ENCODE peak calls at places on chromosomes 11 and 22, in ten cellular contexts. U is ovary, R is A549, W is vagina, Q is fibroblast of lung, M is PC-3, C is kidney epithelial cell, S is Peyer's patch, H is IMR-90, G is tibial artery. X is an unnamed sample.

GRCh38 chr11:117375960-117376359 is 48.3 kb downstream of the CEP164 start:
- DNase-seq in U (no peak), R (no peak), W (no peak), Q (no peak), M (no peak), C (no peak), S (no peak), H (no peak), G (no peak), X (no peak)

GRCh38 chr11:34345991-34346480 is 11.8 kb downstream of the ABTB2 start:
- DNase-seq in U (no peak), R (no peak), W (peak; percentile 75), Q (peak; percentile 50), M (no peak), C (no peak), S (no peak), H (peak; percentile 24), G (peak; percentile 60), X (no peak)

GRCh38 chr11:7512525-7513209 is 1.1 kb upstream of the PPFIBP2 start:
- DNase-seq in U (peak; percentile 83), R (no peak), W (no peak), Q (peak; percentile 49), M (no peak), C (no peak), S (peak; percentile 83), H (no peak), G (peak; percentile 91), X (no peak)

GRCh38 chr22:22742641-22743040 is 98.2 kb downstream of the GGTLC2 start:
- DNase-seq in U (no peak), R (no peak), W (no peak), Q (no peak), M (no peak), C (no peak), S (no peak), H (no peak), G (no peak), X (no peak)

GRCh38 chr11:134412508-134413333 is 679 bp upstream of the B3GAT1 start:
- DNase-seq in U (peak; percentile 44), R (no peak), W (no peak), Q (no peak), M (no peak), C (no peak), S (no peak), H (no peak), G (no peak), X (no peak)

GRCh38 chr11:13076961-13077360 is 67.8 kb downstream of the RASSF10 start:
- DNase-seq in U (no peak), R (no peak), W (peak; percentile 67), Q (no peak), M (peak; percentile 60), C (no peak), S (no peak), H (no peak), G (no peak), X (no peak)

GRCh38 chr11:93567406-93567819 is 24.2 kb upstream of the SMCO4 start:
- DNase-seq in U (peak; percentile 45), R (no peak), W (no peak), Q (peak; percentile 67), M (peak; percentile 67), C (no peak), S (no peak), H (no peak), G (peak; percentile 82), X (no peak)

GRCh38 chr22:24592846-24593809 is at the start of gene LRRC75B:
- DNase-seq in U (peak; percentile 96), R (peak; percentile 80), W (no peak), Q (peak; percentile 88), M (peak; percentile 64), C (no peak), S (peak; percentile 39), H (peak; percentile 85), G (peak; percentile 89), X (peak; percentile 50)

GRCh38 chr11:126305699-126306098 is 1.8 kb downstream of the DCPS start:
- DNase-seq in U (peak; percentile 22), R (no peak), W (no peak), Q (no peak), M (no peak), C (no peak), S (no peak), H (no peak), G (no peak), X (no peak)

GRCh38 chr11:73980001-73980960 is 2.4 kb downstream of the UCP2 start:
- DNase-seq in U (no peak), R (no peak), W (no peak), Q (peak; percentile 17), M (peak; percentile 8), C (peak; percentile 31), S (peak; percentile 93), H (peak; percentile 20), G (peak; percentile 41), X (peak; percentile 18)

GRCh38 chr11:95144313-95145235 is 54.9 kb downstream of the ENDOD1 start:
- DNase-seq in U (no peak), R (no peak), W (no peak), Q (no peak), M (no peak), C (no peak), S (no peak), H (no peak), G (no peak), X (no peak)

GRCh38 chr22:24400037-24400725 is 27.2 kb upstream of the ADORA2A start:
- DNase-seq in U (no peak), R (no peak), W (no peak), Q (no peak), M (no peak), C (no peak), S (no peak), H (no peak), G (no peak), X (no peak)

GRCh38 chr22:18952022-18952421 is 15.9 kb upstream of the PRODH start:
- DNase-seq in U (no peak), R (no peak), W (no peak), Q (no peak), M (no peak), C (no peak), S (no peak), H (no peak), G (no peak), X (no peak)

GRCh38 chr22:25159028-25159427 is 40.6 kb upstream of the CRYBB3 start:
- DNase-seq in U (no peak), R (no peak), W (no peak), Q (no peak), M (no peak), C (no peak), S (no peak), H (no peak), G (no peak), X (no peak)

GRCh38 chr11:35139883-35140282 is 912 bp downstream of the CD44 start:
- DNase-seq in U (no peak), R (no peak), W (no peak), Q (peak; percentile 34), M (peak; percentile 18), C (no peak), S (no peak), H (no peak), G (no peak), X (no peak)

GRCh38 chr11:107198490-107199007 is 180.3 kb upstream of the GUCY1A2 start:
- DNase-seq in U (no peak), R (no peak), W (no peak), Q (no peak), M (no peak), C (no peak), S (no peak), H (no peak), G (no peak), X (no peak)
- TF ChIP-seq CTCF in U (no peak), R (no peak), W (no peak), Q (no peak), M (no peak), C (no peak), S (no peak), H (no peak), G (no peak), X (no peak)

DNA sequence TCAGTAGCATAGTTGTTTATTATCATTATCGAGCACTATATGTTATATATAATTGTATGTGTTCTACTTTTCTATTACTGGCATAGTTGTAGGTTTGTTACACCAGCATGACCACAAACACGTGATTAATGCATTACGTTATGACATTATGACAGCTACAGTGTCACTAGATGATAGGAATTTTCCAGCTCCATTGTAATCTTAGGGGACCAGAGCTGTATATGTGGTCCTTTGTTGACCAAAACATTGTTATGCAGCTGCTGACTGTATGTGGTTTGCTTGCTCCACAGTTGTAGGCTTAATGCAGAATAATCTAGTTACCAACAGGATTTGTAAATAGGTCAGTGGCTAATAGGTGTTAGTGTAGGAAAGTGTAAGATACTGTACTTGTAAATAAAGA is 66.1 kb downstream of the HSD17B12 start:
- DNase-seq in U (no peak), R (no peak), W (no peak), Q (no peak), M (no peak), C (no peak), S (no peak), H (no peak), G (no peak), X (no peak)
- H3K4me3 ChIP-seq in U (no peak overlapping the region), R (no peak overlapping the region), W (no peak overlapping the region), Q (no peak overlapping the region), M (no peak overlapping the region), C (no peak overlapping the region), S (no peak overlapping the region), H (no peak overlapping the region), G (no peak overlapping the region), X (no peak overlapping the region)

GRCh38 chr11:79686703-79687419 is 246.0 kb upstream of the TENM4 start:
- DNase-seq in U (no peak), R (no peak), W (no peak), Q (no peak), M (peak; percentile 34), C (no peak), S (no peak), H (no peak), G (no peak), X (no peak)
- TF ChIP-seq CTCF in U (no peak), R (no peak), W (no peak), Q (no peak), M (no peak), C (no peak), S (no peak), H (no peak), G (no peak), X (no peak)

GRCh38 chr11:76577199-76577920 is 93.2 kb downstream of the LRRC32 start:
- DNase-seq in U (no peak), R (no peak), W (no peak), Q (peak; percentile 69), M (peak; percentile 98), C (peak; percentile 88), S (no peak), H (peak; percentile 77), G (no peak), X (peak; percentile 83)

GRCh38 chr11:76577921-76578654 is 92.5 kb downstream of the LRRC32 start:
- DNase-seq in U (no peak), R (no peak), W (no peak), Q (no peak), M (no peak), C (no peak), S (no peak), H (no peak), G (no peak), X (no peak)

GRCh38 chr11:76579752-76580151 is 90.8 kb downstream of the LRRC32 start:
- DNase-seq in U (no peak), R (no peak), W (no peak), Q (no peak), M (no peak), C (no peak), S (no peak), H (no peak), G (no peak), X (no peak)

GRCh38 chr11:76579047-76579751 is 91.3 kb downstream of the LRRC32 start:
- DNase-seq in U (peak; percentile 59), R (no peak), W (no peak), Q (peak; percentile 51), M (no peak), C (no peak), S (no peak), H (no peak), G (peak; percentile 63), X (no peak)

GRCh38 chr11:76578655-76579046 is 91.9 kb downstream of the LRRC32 start:
- DNase-seq in U (no peak), R (no peak), W (no peak), Q (no peak), M (no peak), C (no peak), S (no peak), H (no peak), G (peak; percentile 69), X (no peak)
- H3K4me3 ChIP-seq in U (no peak overlapping the region), R (no peak overlapping the region), W (no peak overlapping the region), Q (no peak overlapping the region), M (no peak overlapping the region), C (no peak overlapping the region), S (no peak overlapping the region), H (no peak overlapping the region), G (peak overlapping the region; percentile 29), X (no peak overlapping the region)

X was measured in retinal pigment epithelial cell.